ENCODE peak calls at places on chromosomes 12 and 14, in six cellular contexts. P, Z, V, H, Q and I are unnamed samples.

GRCh38 chr12:106673151-106673550 is 90.3 kb downstream of the RFX4 start:
- DNase-seq in V (no peak), P (no peak), Q (no peak), H (no peak), Z (no peak), I (no peak)

GRCh38 chr12:45290218-45290609 is 74.3 kb downstream of the ANO6 start:
- DNase-seq in P (no peak), Z (no peak), Q (peak), V (no peak), H (no peak), I (peak)

GRCh38 chr12:128684357-128684756 is 139.4 kb downstream of the SLC15A4 start:
- DNase-seq in V (no peak), H (no peak), P (no peak), Q (no peak), Z (no peak), I (no peak)

GRCh38 chr12:62290804-62291203 is 30.6 kb downstream of the USP15 start:
- DNase-seq in P (no peak), Z (no peak), Q (no peak), V (no peak), H (no peak), I (no peak)

GRCh38 chr14:54310151-54310851 is 86.5 kb upstream of the CDKN3 start:
- DNase-seq in H (no peak), P (no peak), V (no peak), Z (no peak), Q (no peak), I (no peak)

GRCh38 chr12:88627501-88627900 is 47.2 kb upstream of the KITLG start:
- DNase-seq in H (no peak), Z (no peak), Q (peak), P (no peak), V (no peak), I (no peak)

GRCh38 chr12:6529291-6529737 is 5.0 kb upstream of the GAPDH start:
- DNase-seq in P (no peak), H (no peak), Z (no peak), V (no peak), Q (no peak), I (no peak)

GRCh38 chr12:117134721-117135120 is 35.5 kb upstream of the TESC start:
- DNase-seq in P (no peak), Q (no peak), V (no peak), Z (no peak), H (no peak), I (no peak)

GRCh38 chr12:130715996-130716917 is at the start of gene RIMBP2:
- DNase-seq in V (no peak), Z (peak), H (no peak), P (no peak), Q (peak), I (no peak)

GRCh38 chr14:61528591-61529021 is 166.7 kb upstream of the HIF1A start:
- DNase-seq in Z (no peak), V (no peak), H (no peak), P (no peak), Q (peak), I (peak)

GRCh38 chr12:131494141-131494733 is 216.7 kb upstream of the SFSWAP start:
- DNase-seq in Z (no peak), P (no peak), H (no peak), Q (no peak), V (no peak), I (no peak)

GRCh38 chr14:36986407-36986806 is 186.0 kb downstream of the SLC25A21 start:
- DNase-seq in Q (no peak), H (no peak), V (no peak), P (no peak), Z (no peak), I (no peak)

GRCh38 chr14:105139212-105139825 is 29.3 kb downstream of the JAG2 start:
- DNase-seq in Z (no peak), V (peak), H (no peak), P (no peak), Q (no peak), I (no peak)

GRCh38 chr14:52146504-52146903 is 77.6 kb upstream of the NID2 start:
- DNase-seq in Q (peak), P (no peak), Z (no peak), V (no peak), H (no peak), I (no peak)
- TF ChIP-seq CTCF in Q (peak), P (no peak), Z (no peak), V (peak), H (no peak), I (peak)

GRCh38 chr12:48779869-48780268 is 9.0 kb downstream of the ADCY6 start:
- DNase-seq in P (no peak), V (no peak), H (no peak), Z (no peak), Q (peak), I (peak)

GRCh38 chr12:48781750-48782456 is 7.0 kb downstream of the ADCY6 start:
- DNase-seq in V (no peak), P (no peak), Q (no peak), H (no peak), Z (no peak), I (no peak)

GRCh38 chr12:48782457-48783395 is 6.2 kb downstream of the ADCY6 start:
- DNase-seq in V (no peak), Z (no peak), Q (no peak), H (no peak), P (no peak), I (no peak)

GRCh38 chr12:48777501-48778400 is 11.1 kb downstream of the ADCY6 start:
- DNase-seq in Z (no peak), V (no peak), H (no peak), P (no peak), Q (no peak), I (no peak)

GRCh38 chr12:48780381-48781025 is 8.4 kb downstream of the ADCY6 start:
- DNase-seq in Q (no peak), P (peak), Z (no peak), H (peak), V (no peak), I (no peak)
- H3K4me3 ChIP-seq in Q (no peak), P (no peak), Z (no peak), H (no peak), V (no peak), I (no peak)

GRCh38 chr12:82970614-82971013 is 283.9 kb downstream of the TMTC2 start:
- DNase-seq in Z (no peak), V (no peak), Q (no peak), H (no peak), P (no peak), I (no peak)

GRCh38 chr12:82966160-82966559 is 279.5 kb downstream of the TMTC2 start:
- DNase-seq in H (no peak), P (no peak), Z (no peak), V (no peak), Q (no peak), I (no peak)

GRCh38 chr12:82964446-82964845 is 277.7 kb downstream of the TMTC2 start:
- DNase-seq in H (no peak), V (no peak), P (no peak), Z (no peak), Q (no peak), I (no peak)

GRCh38 chr12:82972624-82973023 is 285.9 kb downstream of the TMTC2 start:
- DNase-seq in H (no peak), V (no peak), Z (no peak), P (no peak), Q (no peak), I (no peak)

GRCh38 chr12:82968644-82969339 is 282.1 kb downstream of the TMTC2 start:
- DNase-seq in Q (peak), P (no peak), V (no peak), Z (no peak), H (no peak), I (no peak)
- TF ChIP-seq CTCF in Q (no peak), P (no peak), V (no peak), Z (no peak), H (no peak), I (no peak)

GRCh38 chr14:91424813-91425719 is 7.4 kb upstream of the CCDC88C start:
- DNase-seq in H (no peak), P (no peak), V (no peak), Q (no peak), Z (no peak), I (no peak)

GRCh38 chr14:91429385-91429784 is 11.8 kb upstream of the CCDC88C start:
- DNase-seq in H (no peak), Q (no peak), V (no peak), P (no peak), Z (no peak), I (no peak)

GRCh38 chr14:91420686-91421085 is 3.1 kb upstream of the CCDC88C start:
- DNase-seq in Z (peak), V (no peak), H (no peak), Q (no peak), P (peak), I (no peak)

DNA sequence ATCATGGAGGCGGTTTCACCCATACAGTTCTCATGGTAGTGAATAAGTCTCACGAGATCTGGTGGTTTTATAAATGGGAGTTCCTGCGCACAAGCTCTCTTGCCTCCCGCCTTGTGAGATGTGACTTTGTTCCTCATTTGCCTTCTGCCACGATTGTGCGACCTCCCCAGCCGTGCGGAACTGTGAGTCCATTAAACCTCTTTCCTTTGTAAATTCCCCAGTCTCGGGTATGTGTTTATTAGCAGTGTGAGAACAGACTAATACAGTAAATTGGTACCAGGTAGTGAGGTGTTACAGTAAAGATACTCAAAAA is 8.1 kb upstream of the CCDC88C start:
- DNase-seq in H (no peak), P (no peak), V (no peak), Q (no peak), Z (no peak), I (no peak)
- H3K4me3 ChIP-seq in H (no peak), P (no peak), V (no peak), Q (no peak), Z (no peak), I (no peak)

DNA sequence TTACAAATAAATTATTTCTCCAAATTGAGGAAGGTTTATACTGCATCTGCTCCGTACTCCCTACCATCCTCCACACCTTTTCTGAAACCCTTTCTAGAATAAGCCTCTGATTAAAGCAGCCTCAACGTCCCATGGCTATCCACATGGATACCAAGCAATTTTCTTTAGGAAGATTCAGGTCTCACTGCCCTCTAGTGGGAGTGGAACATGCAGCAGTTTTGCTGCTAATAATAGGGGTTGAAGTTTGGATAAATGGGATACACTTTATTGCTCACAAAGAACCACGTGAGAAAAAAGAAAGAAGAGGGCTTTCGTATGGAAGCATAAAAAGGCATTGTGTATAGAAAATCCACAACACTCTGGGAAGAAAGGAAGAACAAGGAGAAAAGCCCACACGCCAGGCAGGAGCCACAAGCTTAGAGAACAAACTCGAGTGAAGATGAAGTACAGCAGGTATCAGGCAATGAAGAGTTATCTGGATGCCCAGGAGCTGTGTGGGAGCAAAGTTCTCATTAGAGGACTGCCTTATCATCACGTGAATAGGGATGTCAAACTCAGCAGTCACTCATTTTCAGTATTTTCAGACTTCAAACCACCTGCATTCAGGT is 45.8 kb downstream of the CCER1 start:
- DNase-seq in Q (peak), P (peak), V (no peak), H (no peak), Z (no peak), I (no peak)
- TF ChIP-seq CTCF in Q (peak), P (peak), V (peak), H (peak), Z (no peak), I (peak)

GRCh38 chr12:57474862-57475261 is 4.8 kb downstream of the ARHGAP9 start:
- DNase-seq in P (no peak), H (no peak), Q (no peak), V (no peak), Z (no peak), I (no peak)

GRCh38 chr12:57475271-57476161 is 4.2 kb downstream of the ARHGAP9 start:
- DNase-seq in Q (peak), P (no peak), V (no peak), Z (no peak), H (peak), I (no peak)

GRCh38 chr12:57477710-57478681 is 1.7 kb downstream of the ARHGAP9 start:
- DNase-seq in Q (no peak), Z (no peak), H (no peak), P (no peak), V (no peak), I (no peak)

GRCh38 chr12:57476993-57477709 is 2.5 kb downstream of the ARHGAP9 start:
- DNase-seq in P (no peak), Z (no peak), V (no peak), H (no peak), Q (no peak), I (no peak)

DNA sequence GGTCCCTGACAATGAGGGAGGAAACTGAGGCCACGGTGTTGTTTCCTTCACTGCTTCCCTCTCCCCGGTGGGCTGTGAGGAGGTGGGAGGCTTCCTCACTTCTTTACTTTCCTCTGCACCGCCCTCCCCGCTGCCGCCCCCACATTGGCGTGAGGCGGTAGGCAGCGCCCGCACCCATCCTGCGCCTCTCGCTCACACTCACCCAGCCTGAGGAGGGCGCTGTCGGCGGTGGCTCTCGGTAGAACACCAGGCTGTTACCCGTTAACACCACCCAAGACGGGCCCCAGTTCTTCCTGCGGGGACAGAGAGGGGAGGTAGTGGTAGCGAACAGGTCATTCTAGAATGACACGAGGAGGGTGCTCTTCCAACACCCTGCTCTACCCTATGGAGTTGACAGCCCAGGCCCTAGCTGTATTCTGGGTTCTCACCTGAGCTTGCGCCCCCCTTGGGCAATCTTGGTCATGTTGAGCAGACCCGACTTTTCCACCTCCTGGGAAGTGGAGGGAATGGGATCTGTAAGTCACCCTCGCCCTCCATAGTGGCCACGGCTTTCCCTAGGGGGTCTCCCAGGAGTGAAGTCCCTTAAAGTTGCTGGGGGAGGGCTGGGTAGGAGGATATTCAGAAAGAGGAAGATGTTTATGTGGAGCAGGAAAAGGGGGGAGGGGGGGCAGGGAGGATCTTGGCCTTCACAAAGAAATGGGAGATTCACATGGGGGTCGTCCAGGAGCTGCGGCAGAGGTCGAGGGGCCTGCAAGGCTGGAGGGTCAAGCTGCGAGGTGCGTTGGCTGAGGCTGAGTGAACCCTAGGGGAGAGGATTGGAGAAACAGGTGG is 3.3 kb downstream of the ARHGAP9 start:
- DNase-seq in H (no peak), P (no peak), Z (no peak), V (no peak), Q (no peak), I (no peak)
- H3K4me3 ChIP-seq in H (peak), P (peak), Z (no peak), V (peak), Q (no peak), I (no peak)